ENCODE peak calls at places on chromosomes 4 and X, in ten cellular contexts. One of them, this sample, is unnamed.

GRCh38 chr4:32393806-32394205 is 1673.6 kb downstream of the PCDH7 start:
- DNase-seq in left lung: no peak
- DNase-seq in ovary: no peak
- DNase-seq in endothelial cell of umbilical vein: no peak
- DNase-seq in coronary artery: no peak
- DNase-seq in PC-9: no peak
- DNase-seq in A549: no peak
- DNase-seq in GM23248: no peak
- DNase-seq in fibroblast of lung: no peak
- DNase-seq in CD4-positive, CD25-positive, alpha-beta regulatory T cell: no peak
- DNase-seq in this sample: no peak

GRCh38 chrX:107766470-107767140 is 9.0 kb downstream of the TSC22D3 start:
- DNase-seq in endothelial cell of umbilical vein: no peak
- DNase-seq in GM23248: peak; percentile 71
- DNase-seq in left lung: no peak
- DNase-seq in coronary artery: no peak
- DNase-seq in A549: no peak
- DNase-seq in ovary: peak; percentile 81
- DNase-seq in PC-9: peak; percentile 88
- DNase-seq in fibroblast of lung: peak; percentile 48
- DNase-seq in CD4-positive, CD25-positive, alpha-beta regulatory T cell: no peak
- DNase-seq in this sample: no peak

GRCh38 chr4:149781150-149781549 is 34.5 kb downstream of the IQCM start:
- DNase-seq in A549: no peak
- DNase-seq in coronary artery: no peak
- DNase-seq in endothelial cell of umbilical vein: no peak
- DNase-seq in left lung: no peak
- DNase-seq in GM23248: peak; percentile 51
- DNase-seq in fibroblast of lung: peak; percentile 91
- DNase-seq in ovary: no peak
- DNase-seq in PC-9: no peak
- DNase-seq in CD4-positive, CD25-positive, alpha-beta regulatory T cell: no peak
- DNase-seq in this sample: no peak

GRCh38 chrX:76253432-76253831 is 80.6 kb downstream of the PBDC1 start:
- DNase-seq in ovary: peak; percentile 25
- DNase-seq in A549: peak; percentile 15
- DNase-seq in GM23248: peak; percentile 38
- DNase-seq in coronary artery: no peak
- DNase-seq in left lung: no peak
- DNase-seq in CD4-positive, CD25-positive, alpha-beta regulatory T cell: peak; percentile 6
- DNase-seq in endothelial cell of umbilical vein: peak; percentile 12
- DNase-seq in fibroblast of lung: peak; percentile 67
- DNase-seq in PC-9: no peak
- DNase-seq in this sample: peak; percentile 61

GRCh38 chrX:40651620-40652223 is 4.4 kb upstream of the CXorf38 start:
- DNase-seq in left lung: no peak
- DNase-seq in ovary: peak; percentile 80
- DNase-seq in fibroblast of lung: peak; percentile 64
- DNase-seq in coronary artery: no peak
- DNase-seq in A549: no peak
- DNase-seq in CD4-positive, CD25-positive, alpha-beta regulatory T cell: peak; percentile 52
- DNase-seq in endothelial cell of umbilical vein: peak; percentile 61
- DNase-seq in GM23248: peak; percentile 60
- DNase-seq in PC-9: no peak
- DNase-seq in this sample: peak; percentile 75

GRCh38 chrX:22300130-22300529 is 27.4 kb downstream of the CBLL2 start:
- DNase-seq in left lung: no peak
- DNase-seq in PC-9: peak; percentile 81
- DNase-seq in ovary: no peak
- DNase-seq in CD4-positive, CD25-positive, alpha-beta regulatory T cell: no peak
- DNase-seq in endothelial cell of umbilical vein: peak; percentile 44
- DNase-seq in A549: no peak
- DNase-seq in coronary artery: no peak
- DNase-seq in GM23248: peak; percentile 77
- DNase-seq in fibroblast of lung: peak; percentile 78
- DNase-seq in this sample: no peak

GRCh38 chr4:118969359-118969758 is 80.7 kb downstream of the SYNPO2 start:
- DNase-seq in endothelial cell of umbilical vein: peak; percentile 72
- DNase-seq in A549: peak; percentile 8
- DNase-seq in ovary: peak; percentile 80
- DNase-seq in CD4-positive, CD25-positive, alpha-beta regulatory T cell: no peak
- DNase-seq in left lung: no peak
- DNase-seq in GM23248: peak; percentile 86
- DNase-seq in coronary artery: peak; percentile 81
- DNase-seq in fibroblast of lung: peak; percentile 88
- DNase-seq in PC-9: no peak
- DNase-seq in this sample: peak; percentile 18

GRCh38 chr4:152038238-152038637 is 277.4 kb upstream of the GATB start:
- DNase-seq in coronary artery: no peak
- DNase-seq in CD4-positive, CD25-positive, alpha-beta regulatory T cell: no peak
- DNase-seq in A549: no peak
- DNase-seq in PC-9: no peak
- DNase-seq in GM23248: peak; percentile 81
- DNase-seq in endothelial cell of umbilical vein: no peak
- DNase-seq in left lung: no peak
- DNase-seq in fibroblast of lung: peak; percentile 19
- DNase-seq in ovary: no peak
- DNase-seq in this sample: no peak

GRCh38 chrX:42443267-42443666 is 334.7 kb downstream of the PPP1R2C start:
- DNase-seq in CD4-positive, CD25-positive, alpha-beta regulatory T cell: no peak
- DNase-seq in PC-9: no peak
- DNase-seq in fibroblast of lung: no peak
- DNase-seq in GM23248: no peak
- DNase-seq in endothelial cell of umbilical vein: no peak
- DNase-seq in A549: no peak
- DNase-seq in ovary: no peak
- DNase-seq in coronary artery: no peak
- DNase-seq in left lung: no peak
- DNase-seq in this sample: peak; percentile 28

GRCh38 chr4:3713346-3713745 is 52.8 kb upstream of the ADRA2C start:
- DNase-seq in fibroblast of lung: no peak
- DNase-seq in GM23248: no peak
- DNase-seq in PC-9: no peak
- DNase-seq in ovary: no peak
- DNase-seq in CD4-positive, CD25-positive, alpha-beta regulatory T cell: no peak
- DNase-seq in coronary artery: no peak
- DNase-seq in endothelial cell of umbilical vein: no peak
- DNase-seq in left lung: peak; percentile 33
- DNase-seq in A549: no peak
- DNase-seq in this sample: no peak

GRCh38 chrX:39602226-39602625 is 495.5 kb downstream of the BCOR start:
- DNase-seq in left lung: no peak
- DNase-seq in PC-9: no peak
- DNase-seq in CD4-positive, CD25-positive, alpha-beta regulatory T cell: no peak
- DNase-seq in GM23248: no peak
- DNase-seq in A549: no peak
- DNase-seq in fibroblast of lung: no peak
- DNase-seq in coronary artery: no peak
- DNase-seq in ovary: no peak
- DNase-seq in endothelial cell of umbilical vein: no peak
- DNase-seq in this sample: no peak

GRCh38 chr4:124806403-124806802 is 93.9 kb upstream of the ANKRD50 start:
- DNase-seq in PC-9: no peak
- DNase-seq in fibroblast of lung: peak; percentile 47
- DNase-seq in GM23248: peak; percentile 23
- DNase-seq in left lung: no peak
- DNase-seq in A549: no peak
- DNase-seq in coronary artery: no peak
- DNase-seq in CD4-positive, CD25-positive, alpha-beta regulatory T cell: no peak
- DNase-seq in endothelial cell of umbilical vein: no peak
- DNase-seq in ovary: no peak
- DNase-seq in this sample: no peak

GRCh38 chr4:124807421-124807820 is 94.9 kb upstream of the ANKRD50 start:
- DNase-seq in endothelial cell of umbilical vein: no peak
- DNase-seq in ovary: no peak
- DNase-seq in CD4-positive, CD25-positive, alpha-beta regulatory T cell: no peak
- DNase-seq in left lung: no peak
- DNase-seq in fibroblast of lung: no peak
- DNase-seq in coronary artery: no peak
- DNase-seq in GM23248: no peak
- DNase-seq in PC-9: no peak
- DNase-seq in A549: no peak
- DNase-seq in this sample: no peak

GRCh38 chr4:124810814-124811213 is 98.3 kb upstream of the ANKRD50 start:
- DNase-seq in GM23248: no peak
- DNase-seq in A549: no peak
- DNase-seq in left lung: no peak
- DNase-seq in endothelial cell of umbilical vein: no peak
- DNase-seq in CD4-positive, CD25-positive, alpha-beta regulatory T cell: no peak
- DNase-seq in fibroblast of lung: no peak
- DNase-seq in coronary artery: no peak
- DNase-seq in PC-9: no peak
- DNase-seq in ovary: no peak
- DNase-seq in this sample: no peak
- H3K4me3 ChIP-seq in GM23248: no peak overlapping the region
- H3K4me3 ChIP-seq in A549: no peak overlapping the region
- H3K4me3 ChIP-seq in left lung: no peak overlapping the region
- H3K4me3 ChIP-seq in endothelial cell of umbilical vein: no peak overlapping the region
- H3K4me3 ChIP-seq in CD4-positive, CD25-positive, alpha-beta regulatory T cell: no peak overlapping the region
- H3K4me3 ChIP-seq in fibroblast of lung: no peak overlapping the region
- H3K4me3 ChIP-seq in coronary artery: no peak overlapping the region
- H3K4me3 ChIP-seq in PC-9: no peak overlapping the region
- H3K4me3 ChIP-seq in ovary: no peak overlapping the region
- H3K4me3 ChIP-seq in this sample: no peak overlapping the region

GRCh38 chr4:57658673-57659072 is 548.5 kb upstream of the IGFBP7 start:
- DNase-seq in ovary: no peak
- DNase-seq in CD4-positive, CD25-positive, alpha-beta regulatory T cell: no peak
- DNase-seq in coronary artery: no peak
- DNase-seq in fibroblast of lung: no peak
- DNase-seq in A549: no peak
- DNase-seq in left lung: no peak
- DNase-seq in PC-9: no peak
- DNase-seq in GM23248: no peak
- DNase-seq in endothelial cell of umbilical vein: no peak
- DNase-seq in this sample: no peak
- H3K4me3 ChIP-seq in ovary: no peak overlapping the region
- H3K4me3 ChIP-seq in CD4-positive, CD25-positive, alpha-beta regulatory T cell: no peak overlapping the region
- H3K4me3 ChIP-seq in coronary artery: no peak overlapping the region
- H3K4me3 ChIP-seq in fibroblast of lung: no peak overlapping the region
- H3K4me3 ChIP-seq in A549: no peak overlapping the region
- H3K4me3 ChIP-seq in left lung: no peak overlapping the region
- H3K4me3 ChIP-seq in PC-9: no peak overlapping the region
- H3K4me3 ChIP-seq in GM23248: no peak overlapping the region
- H3K4me3 ChIP-seq in endothelial cell of umbilical vein: no peak overlapping the region
- H3K4me3 ChIP-seq in this sample: no peak overlapping the region

GRCh38 chr4:180060159-180060889 is 2182.9 kb upstream of the TENM3 start:
- DNase-seq in endothelial cell of umbilical vein: no peak
- DNase-seq in coronary artery: no peak
- DNase-seq in GM23248: peak; percentile 2
- DNase-seq in fibroblast of lung: peak; percentile 70
- DNase-seq in left lung: no peak
- DNase-seq in PC-9: no peak
- DNase-seq in CD4-positive, CD25-positive, alpha-beta regulatory T cell: no peak
- DNase-seq in ovary: no peak
- DNase-seq in A549: peak; percentile 1
- DNase-seq in this sample: peak; percentile 5
- H3K4me3 ChIP-seq in endothelial cell of umbilical vein: no peak overlapping the region
- H3K4me3 ChIP-seq in coronary artery: no peak overlapping the region
- H3K4me3 ChIP-seq in GM23248: no peak overlapping the region
- H3K4me3 ChIP-seq in fibroblast of lung: no peak overlapping the region
- H3K4me3 ChIP-seq in left lung: no peak overlapping the region
- H3K4me3 ChIP-seq in PC-9: no peak overlapping the region
- H3K4me3 ChIP-seq in CD4-positive, CD25-positive, alpha-beta regulatory T cell: no peak overlapping the region
- H3K4me3 ChIP-seq in ovary: no peak overlapping the region
- H3K4me3 ChIP-seq in A549: no peak overlapping the region
- H3K4me3 ChIP-seq in this sample: peak overlapping the region; percentile 59

GRCh38 chr4:56531149-56531770 is 25.7 kb downstream of the ARL9 start:
- DNase-seq in coronary artery: no peak
- DNase-seq in left lung: no peak
- DNase-seq in PC-9: no peak
- DNase-seq in ovary: no peak
- DNase-seq in GM23248: peak; percentile 18
- DNase-seq in CD4-positive, CD25-positive, alpha-beta regulatory T cell: no peak
- DNase-seq in A549: no peak
- DNase-seq in endothelial cell of umbilical vein: no peak
- DNase-seq in fibroblast of lung: no peak
- DNase-seq in this sample: no peak
- H3K4me3 ChIP-seq in coronary artery: peak overlapping the region; percentile 73
- H3K4me3 ChIP-seq in left lung: peak overlapping the region; percentile 41
- H3K4me3 ChIP-seq in PC-9: peak overlapping the region; percentile 73
- H3K4me3 ChIP-seq in ovary: peak overlapping the region; percentile 61
- H3K4me3 ChIP-seq in GM23248: peak overlapping the region; percentile 68
- H3K4me3 ChIP-seq in CD4-positive, CD25-positive, alpha-beta regulatory T cell: peak overlapping the region; percentile 26
- H3K4me3 ChIP-seq in A549: peak overlapping the region; percentile 59
- H3K4me3 ChIP-seq in endothelial cell of umbilical vein: no peak overlapping the region
- H3K4me3 ChIP-seq in fibroblast of lung: peak overlapping the region; percentile 73
- H3K4me3 ChIP-seq in this sample: no peak overlapping the region

GRCh38 chrX:154596290-154596929 is 11.5 kb downstream of the CTAG1A start:
- DNase-seq in PC-9: peak; percentile 98
- DNase-seq in ovary: peak; percentile 3
- DNase-seq in CD4-positive, CD25-positive, alpha-beta regulatory T cell: no peak
- DNase-seq in left lung: no peak
- DNase-seq in A549: no peak
- DNase-seq in GM23248: peak; percentile 73
- DNase-seq in endothelial cell of umbilical vein: no peak
- DNase-seq in coronary artery: peak; percentile 19
- DNase-seq in fibroblast of lung: no peak
- DNase-seq in this sample: no peak
- H3K4me3 ChIP-seq in PC-9: peak overlapping the region; percentile 32
- H3K4me3 ChIP-seq in ovary: no peak overlapping the region
- H3K4me3 ChIP-seq in CD4-positive, CD25-positive, alpha-beta regulatory T cell: no peak overlapping the region
- H3K4me3 ChIP-seq in left lung: no peak overlapping the region
- H3K4me3 ChIP-seq in A549: no peak overlapping the region
- H3K4me3 ChIP-seq in GM23248: no peak overlapping the region
- H3K4me3 ChIP-seq in endothelial cell of umbilical vein: no peak overlapping the region
- H3K4me3 ChIP-seq in coronary artery: no peak overlapping the region
- H3K4me3 ChIP-seq in fibroblast of lung: no peak overlapping the region
- H3K4me3 ChIP-seq in this sample: no peak overlapping the region

DNA sequence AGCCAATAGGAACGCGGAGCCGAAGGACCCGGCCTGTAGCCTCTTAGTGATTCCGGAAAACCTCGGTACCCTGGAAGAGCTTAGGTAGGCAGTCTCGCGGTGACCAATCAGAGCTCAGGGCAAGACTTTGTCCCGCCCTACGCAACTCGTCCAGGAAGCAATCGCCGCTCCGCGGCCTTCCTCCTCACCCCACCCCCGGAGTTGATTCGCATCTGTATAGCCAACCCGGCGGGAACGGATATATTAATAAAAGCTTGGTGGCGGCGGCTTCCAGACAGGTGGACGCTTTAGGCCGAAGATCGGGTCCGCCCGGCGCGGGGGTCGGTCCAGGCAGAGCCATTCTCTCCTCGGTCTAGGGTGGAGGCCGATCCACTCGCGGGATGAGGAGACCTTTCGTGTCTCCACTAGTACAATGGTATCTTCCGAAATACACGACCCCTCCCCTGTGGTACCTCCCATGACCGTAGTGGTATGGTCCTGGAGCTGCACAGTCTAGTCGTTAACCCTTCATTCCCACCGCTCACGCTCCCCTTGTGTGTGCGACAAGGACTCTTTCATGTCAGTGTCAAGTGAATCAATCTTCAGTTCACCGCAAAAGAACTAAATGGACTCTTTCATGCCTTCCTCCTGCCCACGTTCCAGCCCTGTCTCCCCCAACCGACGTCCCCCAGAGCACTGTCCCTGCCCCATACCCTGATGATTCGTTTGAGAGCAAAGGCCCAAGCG is 24.2 kb upstream of the GLOD5 start:
- DNase-seq in CD4-positive, CD25-positive, alpha-beta regulatory T cell: peak; percentile 81
- DNase-seq in GM23248: peak; percentile 96
- DNase-seq in PC-9: peak; percentile 88
- DNase-seq in left lung: peak; percentile 92
- DNase-seq in coronary artery: peak; percentile 93
- DNase-seq in fibroblast of lung: peak; percentile 99
- DNase-seq in endothelial cell of umbilical vein: peak; percentile 95
- DNase-seq in A549: peak; percentile 87
- DNase-seq in ovary: peak; percentile 92
- DNase-seq in this sample: peak; percentile 98
- H3K4me3 ChIP-seq in CD4-positive, CD25-positive, alpha-beta regulatory T cell: peak overlapping the region; percentile 79
- H3K4me3 ChIP-seq in GM23248: peak overlapping the region; percentile 87
- H3K4me3 ChIP-seq in PC-9: peak overlapping the region; percentile 58
- H3K4me3 ChIP-seq in left lung: peak overlapping the region; percentile 35
- H3K4me3 ChIP-seq in coronary artery: peak overlapping the region; percentile 67
- H3K4me3 ChIP-seq in fibroblast of lung: peak overlapping the region; percentile 65
- H3K4me3 ChIP-seq in endothelial cell of umbilical vein: peak overlapping the region; percentile 11
- H3K4me3 ChIP-seq in A549: peak overlapping the region; percentile 76
- H3K4me3 ChIP-seq in ovary: peak overlapping the region; percentile 46
- H3K4me3 ChIP-seq in this sample: peak overlapping the region; percentile 80

This sample was measured in GM12865.